ENCODE peak calls at places on chromosomes 12 and 14, in nine cellular contexts. Q is CD8-positive, alpha-beta memory T cell; N is activated T-helper 1 cell treated with Interleukin-2 at 50 U/mL for 16 hours; Y is CD4-positive, alpha-beta memory T cell; V is HT1080; O is naive thymus-derived CD4-positive, alpha-beta T cell; G is small intestine; T is AML-193; C is H4. W is an unnamed sample.

GRCh38 chr14:67514650-67515385 is 18.3 kb upstream of the PLEKHH1 start:
- DNase-seq in Y (peak; percentile 54), Q (peak; percentile 36), C (peak; percentile 25), N (peak; percentile 13), G (peak; percentile 74), V (peak; percentile 10), O (peak; percentile 47), T (peak; percentile 7), W (peak; percentile 29)

GRCh38 chr14:74945261-74945851 is 10.0 kb downstream of the PGF start:
- DNase-seq in C (no peak), Y (no peak), Q (no peak), G (no peak), V (no peak), O (peak; percentile 44), N (no peak), T (peak; percentile 26), W (no peak)

GRCh38 chr12:116241157-116241772 is 36.2 kb downstream of the MED13L start:
- DNase-seq in G (no peak), Y (no peak), Q (no peak), V (no peak), N (no peak), C (no peak), T (no peak), O (no peak), W (no peak)

GRCh38 chr14:105912641-105913180 is 386.3 kb downstream of the TMEM121 start:
- DNase-seq in Y (no peak), C (no peak), G (no peak), N (no peak), Q (no peak), T (no peak), O (no peak), V (no peak), W (no peak)

GRCh38 chr14:49461529-49462401 is 124.4 kb downstream of the RPS29 start:
- DNase-seq in T (peak; percentile 83), Y (peak; percentile 68), C (peak; percentile 64), V (peak; percentile 60), O (no peak), G (peak; percentile 81), Q (peak; percentile 40), N (no peak), W (peak; percentile 47)

GRCh38 chr14:60482743-60483142 is 3.1 kb downstream of the C14orf39 start:
- DNase-seq in Y (no peak), O (no peak), V (peak; percentile 76), C (peak; percentile 50), Q (no peak), N (no peak), G (no peak), T (no peak), W (no peak)

GRCh38 chr12:108174641-108175040 is 45.6 kb downstream of the WSCD2 start:
- DNase-seq in O (no peak), C (no peak), V (no peak), N (no peak), Q (no peak), T (no peak), G (no peak), Y (no peak), W (no peak)

GRCh38 chr14:101407328-101407727 is 154.0 kb upstream of the DIO3 start:
- DNase-seq in V (no peak), Y (no peak), O (no peak), T (no peak), Q (no peak), N (no peak), G (no peak), C (no peak), W (no peak)

GRCh38 chr14:100142073-100143040 is 17.1 kb downstream of the DEGS2 start:
- DNase-seq in O (no peak), Q (no peak), V (no peak), T (no peak), N (no peak), Y (no peak), C (no peak), G (peak; percentile 82), W (no peak)

GRCh38 chr14:93926209-93926872 is 803 bp upstream of the FAM181A start:
- DNase-seq in V (no peak), G (no peak), C (no peak), Q (no peak), Y (no peak), N (no peak), T (no peak), O (no peak), W (no peak)

GRCh38 chr12:130203151-130203550 is 40.9 kb downstream of the FZD10 start:
- DNase-seq in Y (no peak), Q (no peak), N (no peak), C (no peak), T (no peak), O (no peak), G (no peak), V (no peak), W (no peak)

GRCh38 chr14:99601301-99601945 is 2.6 kb downstream of the CCDC85C start:
- DNase-seq in G (peak; percentile 70), T (no peak), V (no peak), O (no peak), Q (no peak), C (no peak), Y (no peak), N (no peak), W (no peak)